ENCODE peak calls at places on chromosomes 4 and X, in nine cellular contexts. Z, E, A, D, V, G, X, Q and Y are unnamed samples.

GRCh38 chrX:48636286-48636685 is 39.0 kb downstream of the WDR13 start:
- DNase-seq in E (no peak), Q (no peak), D (no peak), G (no peak), Z (no peak), V (no peak), A (no peak), X (no peak), Y (no peak)

GRCh38 chr4:18366762-18367358 is 345.3 kb upstream of the LCORL start:
- DNase-seq in E (peak), D (peak), V (peak), X (no peak), Z (peak), A (peak), G (peak), Q (no peak), Y (peak)

GRCh38 chrX:70289168-70289792 is 447 bp downstream of the PDZD11 start:
- DNase-seq in Z (no peak), X (no peak), G (no peak), V (no peak), E (no peak), Q (no peak), D (no peak), A (peak), Y (no peak)

GRCh38 chr4:123477804-123478209 is 81.2 kb downstream of the SPRY1 start:
- DNase-seq in E (peak), D (peak), Z (peak), Q (peak), X (peak), V (peak), G (peak), A (no peak), Y (no peak)

GRCh38 chrX:99301990-99302389 is 1108.1 kb downstream of the PCDH19 start:
- DNase-seq in V (no peak), D (no peak), E (no peak), Z (no peak), G (peak), Q (no peak), X (no peak), A (peak), Y (no peak)

GRCh38 chrX:40088299-40088625 is 9.5 kb downstream of the BCOR start:
- DNase-seq in V (no peak), X (no peak), G (no peak), Z (no peak), A (no peak), E (no peak), D (no peak), Q (no peak), Y (no peak)

GRCh38 chr4:77095101-77095826 is 19.5 kb upstream of the CCNI start:
- DNase-seq in D (peak), A (peak), X (peak), Q (peak), G (peak), V (no peak), E (peak), Z (peak), Y (peak)

GRCh38 chr4:168766537-168767316 is 243.3 kb downstream of the CBR4 start:
- DNase-seq in G (no peak), Q (no peak), D (peak), E (peak), A (no peak), V (no peak), Z (peak), X (no peak), Y (no peak)

GRCh38 chr4:168674077-168674747 is 177.4 kb downstream of the PALLD start:
- DNase-seq in Q (no peak), G (no peak), Z (peak), E (no peak), V (no peak), X (no peak), A (no peak), D (peak), Y (no peak)

GRCh38 chr4:168336837-168337549 is 18.4 kb upstream of the DDX60 start:
- DNase-seq in V (no peak), Q (no peak), E (no peak), D (no peak), G (no peak), A (peak), X (no peak), Z (no peak), Y (no peak)

GRCh38 chr4:19752600-19752999 is 499.1 kb upstream of the SLIT2 start:
- DNase-seq in A (no peak), G (no peak), E (no peak), D (no peak), X (no peak), Q (no peak), Z (no peak), V (no peak), Y (no peak)

GRCh38 chr4:154985673-154986072 is 204.6 kb downstream of the RBM46 start:
- DNase-seq in V (no peak), G (no peak), D (peak), E (no peak), Z (no peak), X (no peak), Q (no peak), A (no peak), Y (no peak)

GRCh38 chrX:13396887-13397286 is 77.0 kb upstream of the ATXN3L start:
- DNase-seq in E (peak), D (peak), Z (peak), G (no peak), V (no peak), Q (no peak), X (no peak), A (peak), Y (no peak)

GRCh38 chr4:1870328-1870577 is 940 bp upstream of the NSD2 start:
- DNase-seq in D (peak), Q (peak), Z (peak), X (peak), V (peak), A (peak), G (peak), E (no peak), Y (peak)

GRCh38 chr4:109945056-109945455 is 32.4 kb downstream of the EGF start:
- DNase-seq in E (no peak), V (no peak), Z (no peak), X (no peak), Q (no peak), A (peak), G (peak), D (no peak), Y (no peak)

GRCh38 chrX:11533211-11533651 is 132.5 kb downstream of the ARHGAP6 start:
- DNase-seq in A (peak), Z (peak), E (peak), G (peak), D (peak), V (peak), X (no peak), Q (no peak), Y (peak)

GRCh38 chrX:78979789-78980464 is 34.7 kb downstream of the P2RY10 start:
- DNase-seq in A (no peak), V (no peak), X (no peak), E (no peak), Z (peak), D (peak), G (no peak), Q (no peak), Y (no peak)

GRCh38 chr4:73754934-73755333 is 14.6 kb downstream of the CXCL8 start:
- DNase-seq in E (no peak), X (no peak), Q (no peak), V (no peak), G (no peak), Z (no peak), A (no peak), D (no peak), Y (no peak)

GRCh38 chrX:133590703-133591505 is 175.6 kb upstream of the GPC4 start:
- DNase-seq in X (no peak), G (no peak), V (no peak), Z (no peak), D (peak), Q (no peak), A (peak), E (no peak), Y (no peak)

GRCh38 chrX:149120459-149120858 is 384.6 kb downstream of the IDS start:
- DNase-seq in X (no peak), V (no peak), Z (no peak), G (no peak), A (no peak), D (no peak), E (no peak), Q (no peak), Y (no peak)

GRCh38 chrX:107742754-107743191 is 32.8 kb downstream of the TSC22D3 start:
- DNase-seq in A (no peak), Z (no peak), E (no peak), X (no peak), D (no peak), G (no peak), Q (no peak), V (no peak), Y (no peak)

GRCh38 chr4:107991945-107992625 is 2.4 kb downstream of the HADH start:
- DNase-seq in X (no peak), A (no peak), V (no peak), Z (no peak), E (no peak), D (peak), Q (no peak), G (no peak), Y (no peak)

GRCh38 chr4:140640150-140640748 is 71.5 kb upstream of the UCP1 start:
- DNase-seq in D (no peak), Q (no peak), V (no peak), Z (no peak), G (no peak), A (no peak), E (no peak), X (no peak), Y (no peak)

GRCh38 chr4:119526786-119527550 is 101.6 kb downstream of the PDE5A start:
- DNase-seq in E (peak), V (no peak), X (no peak), A (no peak), Z (peak), Q (no peak), D (peak), G (peak), Y (no peak)

GRCh38 chrX:133468081-133468480 is 52.8 kb upstream of the GPC4 start:
- DNase-seq in G (no peak), X (no peak), Z (no peak), D (no peak), Q (no peak), V (no peak), E (no peak), A (no peak), Y (no peak)

GRCh38 chrX:356385-357034 is 30.2 kb downstream of the PPP2R3B start:
- DNase-seq in A (no peak), Q (no peak), D (no peak), X (no peak), V (peak), Z (peak), G (no peak), E (no peak), Y (no peak)

GRCh38 chrX:53065066-53065465 is 16.5 kb downstream of the GPR173 start:
- DNase-seq in X (no peak), D (no peak), A (peak), Q (no peak), G (no peak), V (no peak), E (no peak), Z (no peak), Y (no peak)

GRCh38 chr4:187618701-187619278 is 376.8 kb upstream of the ZFP42 start:
- DNase-seq in V (peak), X (no peak), E (no peak), Z (peak), D (no peak), Q (no peak), G (no peak), A (peak), Y (peak)

GRCh38 chr4:54446556-54446955 is 211.2 kb upstream of the KIT start:
- DNase-seq in D (peak), E (no peak), V (no peak), Q (no peak), A (no peak), X (no peak), G (no peak), Z (no peak), Y (no peak)

GRCh38 chr4:25908491-25908901 is 5.5 kb upstream of the SMIM20 start:
- DNase-seq in V (peak), D (peak), A (peak), Q (no peak), Z (peak), X (no peak), G (peak), E (peak), Y (no peak)

GRCh38 chr4:90727938-90728337 is 600.7 kb downstream of the CCSER1 start:
- DNase-seq in V (peak), Z (peak), G (no peak), Q (no peak), D (no peak), E (no peak), X (no peak), A (peak), Y (no peak)

GRCh38 chrX:24506082-24506481 is 41.0 kb downstream of the PDK3 start:
- DNase-seq in X (no peak), G (no peak), E (no peak), A (peak), D (peak), Q (no peak), V (no peak), Z (no peak), Y (no peak)

GRCh38 chr4:107701565-107701964 is 18.5 kb downstream of the PAPSS1 start:
- DNase-seq in E (no peak), V (no peak), A (no peak), Q (no peak), X (no peak), D (no peak), Z (no peak), G (no peak), Y (no peak)

GRCh38 chr4:31467781-31468180 is 747.6 kb downstream of the PCDH7 start:
- DNase-seq in Z (peak), X (no peak), Q (no peak), V (peak), A (peak), D (peak), G (no peak), E (no peak), Y (no peak)

GRCh38 chr4:79865253-79865652 is 207.8 kb downstream of the ANTXR2 start:
- DNase-seq in E (no peak), G (no peak), Z (peak), D (peak), A (peak), X (no peak), Q (no peak), V (peak), Y (no peak)

DNA sequence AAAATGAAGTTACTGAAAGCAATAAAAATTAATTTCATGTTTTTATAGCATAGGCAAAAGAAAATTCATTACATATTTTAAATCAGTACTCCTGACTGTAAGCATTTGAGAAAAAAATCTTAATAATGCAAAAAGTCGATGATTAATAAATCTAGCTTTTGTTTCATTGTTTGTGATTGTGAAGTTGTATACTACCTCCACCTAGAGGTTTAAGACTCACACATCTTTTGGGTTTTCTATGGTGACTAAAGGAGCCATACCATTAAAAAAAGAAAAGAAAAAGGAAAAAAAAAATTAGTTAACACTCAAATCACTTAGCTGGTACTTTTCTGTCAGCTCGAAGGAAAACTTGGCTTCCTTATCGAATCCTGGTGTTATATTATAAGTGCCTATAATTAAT is 2.0 kb downstream of the GABRA2 start:
- DNase-seq in X (no peak), D (no peak), V (no peak), E (no peak), A (no peak), G (no peak), Q (no peak), Z (no peak), Y (no peak)
- H3K4me3 ChIP-seq in X (no peak), D (no peak), V (no peak), E (no peak), A (no peak), G (no peak), Q (no peak), Z (no peak), Y (no peak)

GRCh38 chrX:134761788-134762187 is 103.5 kb upstream of the PLAC1 start:
- DNase-seq in E (no peak), A (peak), D (peak), Z (no peak), Q (no peak), X (no peak), G (peak), V (no peak), Y (no peak)
- TF ChIP-seq CTCF in E (peak), A (peak), D (peak), Z (peak), Q (no peak), X (no peak), G (peak), V (peak), Y (peak)

GRCh38 chr4:38306482-38307071 is 346.4 kb downstream of the PTTG2 start:
- DNase-seq in A (no peak), Z (no peak), Q (no peak), G (no peak), V (no peak), X (no peak), E (no peak), D (no peak), Y (no peak)

GRCh38 chr4:38309471-38309870 is 349.3 kb downstream of the PTTG2 start:
- DNase-seq in A (no peak), E (no peak), V (no peak), D (no peak), Z (no peak), Q (no peak), G (no peak), X (no peak), Y (no peak)

GRCh38 chr4:38310446-38311043 is 350.3 kb downstream of the PTTG2 start:
- DNase-seq in X (no peak), Z (peak), V (peak), A (no peak), D (no peak), Q (no peak), E (no peak), G (no peak), Y (no peak)

GRCh38 chr4:38311495-38311894 is 351.3 kb downstream of the PTTG2 start:
- DNase-seq in A (peak), E (no peak), G (no peak), X (no peak), Q (no peak), V (no peak), Z (no peak), D (no peak), Y (no peak)

DNA sequence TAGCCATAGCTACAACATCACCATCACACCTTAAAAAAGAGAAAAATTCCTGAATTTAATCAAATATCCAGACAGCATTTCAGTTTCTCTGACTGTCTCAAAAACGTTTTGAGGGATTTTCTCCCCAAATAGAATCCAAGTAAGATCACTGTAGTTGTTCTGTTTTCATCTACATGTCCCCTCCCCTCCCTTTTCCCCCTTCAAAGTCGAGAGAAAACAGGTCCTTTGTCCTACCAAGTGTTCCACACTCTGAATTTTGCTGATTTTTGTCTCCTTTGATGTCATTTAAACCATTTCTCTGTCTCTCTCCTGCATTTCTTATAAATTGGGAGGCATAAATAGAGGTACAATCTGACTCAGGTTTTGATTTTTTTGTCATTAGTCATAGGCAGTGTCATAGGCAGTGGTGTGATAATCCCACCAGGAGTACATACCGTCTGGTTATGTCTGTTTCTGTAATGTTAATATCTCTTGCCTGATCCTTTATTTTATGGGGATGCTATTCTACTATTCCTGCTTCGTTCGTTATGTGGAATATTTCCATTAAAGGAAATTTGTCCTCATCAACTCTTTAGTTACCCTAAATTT is 348.6 kb downstream of the PTTG2 start:
- DNase-seq in A (peak), X (no peak), V (no peak), Z (peak), E (no peak), Q (no peak), G (no peak), D (peak), Y (no peak)
- H3K4me3 ChIP-seq in A (no peak), X (no peak), V (no peak), Z (no peak), E (no peak), Q (no peak), G (no peak), D (no peak), Y (no peak)

GRCh38 chr4:183600189-183600685 is 58.7 kb downstream of the RWDD4 start:
- DNase-seq in V (no peak), X (no peak), D (peak), G (peak), E (peak), Q (no peak), Z (no peak), A (peak), Y (no peak)

GRCh38 chr4:183599690-183600089 is 59.3 kb downstream of the RWDD4 start:
- DNase-seq in A (no peak), Z (no peak), X (no peak), V (no peak), G (peak), E (no peak), Q (no peak), D (no peak), Y (no peak)

GRCh38 chr4:183599284-183599683 is 59.7 kb downstream of the RWDD4 start:
- DNase-seq in Q (no peak), V (no peak), X (no peak), D (no peak), A (no peak), E (no peak), Z (no peak), G (no peak), Y (no peak)

GRCh38 chr4:183601381-183601780 is 57.6 kb downstream of the RWDD4 start:
- DNase-seq in Q (no peak), A (no peak), V (no peak), E (no peak), D (no peak), Z (no peak), G (no peak), X (no peak), Y (no peak)

DNA sequence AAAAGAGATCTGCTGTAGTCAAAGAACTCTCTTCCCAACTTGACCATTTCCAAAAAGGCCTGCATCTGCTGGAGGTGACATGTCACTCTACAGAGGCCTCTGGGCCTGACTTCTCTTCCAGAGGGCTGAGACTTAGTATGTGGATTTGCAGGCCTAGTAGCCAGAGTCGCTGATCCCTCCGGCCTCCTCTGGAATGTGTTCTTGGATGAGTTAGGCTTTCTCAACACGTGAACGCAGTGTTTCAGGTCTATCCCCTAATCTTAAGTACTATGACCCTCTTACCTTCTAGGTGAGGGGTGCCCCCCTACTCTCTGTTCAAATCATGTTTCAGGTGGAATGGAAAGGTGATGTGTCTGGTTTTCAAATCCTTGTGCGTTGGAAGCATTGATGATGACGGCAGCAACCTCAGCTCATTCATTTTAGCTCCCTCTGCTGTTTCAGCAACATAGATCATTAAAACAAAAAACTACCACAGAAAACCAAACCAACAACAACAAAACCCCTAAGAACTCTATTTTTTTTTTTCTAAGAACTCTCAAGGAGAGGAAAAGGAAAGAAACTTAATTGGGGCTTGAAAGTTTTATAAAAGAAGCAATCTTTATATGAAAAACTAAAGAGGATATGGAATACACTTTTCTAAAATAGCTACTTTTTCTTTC is 56.4 kb downstream of the RWDD4 start:
- DNase-seq in E (peak), A (peak), G (no peak), D (peak), Q (no peak), Z (no peak), X (no peak), V (no peak), Y (no peak)
- TF ChIP-seq CTCF in E (no peak), A (peak), G (peak), D (peak), Q (no peak), Z (peak), X (no peak), V (peak), Y (peak)

GRCh38 chrX:1453951-1454785 is 1.5 kb upstream of the ASMTL start:
- DNase-seq in E (peak), A (peak), Q (peak), G (peak), X (peak), Z (peak), V (peak), D (peak), Y (peak)
- H3K4me3 ChIP-seq in E (no peak), A (peak), Q (peak), G (peak), X (peak), Z (peak), V (peak), D (peak), Y (no peak)